ENCODE peak calls at places on chromosomes 16 and 17, in seven cellular contexts. E is brain microvascular endothelial cell, C is choroid plexus epithelial cell, B is ovary, O is tibial artery, P is tibial nerve, Q is cardiac muscle cell. U is an unnamed sample.

GRCh38 chr16:68265078-68265925 is 976 bp downstream of the SLC7A6 start:
- DNase-seq in E (peak; percentile 50), C (peak; percentile 61), B (no peak), O (peak; percentile 83), P (peak; percentile 73), Q (peak; percentile 46), U (peak; percentile 74)

GRCh38 chr16:57640185-57640584 is 11.8 kb downstream of the ADGRG1 start:
- DNase-seq in E (no peak), C (no peak), B (no peak), O (no peak), P (no peak), Q (no peak), U (no peak)

GRCh38 chr16:28910046-28911031 is 14.7 kb downstream of the RABEP2 start:
- DNase-seq in E (no peak), C (no peak), B (no peak), O (no peak), P (no peak), Q (no peak), U (no peak)

GRCh38 chr16:82201906-82202305 is 31.9 kb upstream of the MPHOSPH6 start:
- DNase-seq in E (no peak), C (no peak), B (no peak), O (no peak), P (no peak), Q (no peak), U (no peak)

GRCh38 chr16:30122621-30123160 is 329 bp downstream of the MAPK3 start:
- DNase-seq in E (no peak), C (peak; percentile 15), B (no peak), O (no peak), P (no peak), Q (no peak), U (no peak)

GRCh38 chr17:6721744-6722143 is 8.6 kb upstream of the SLC13A5 start:
- DNase-seq in E (no peak), C (no peak), B (no peak), O (no peak), P (no peak), Q (no peak), U (no peak)

GRCh38 chr17:80002242-80002641 is 33.4 kb downstream of the TBC1D16 start:
- DNase-seq in E (no peak), C (no peak), B (no peak), O (no peak), P (no peak), Q (no peak), U (no peak)

GRCh38 chr17:78828470-78829185 is 12.0 kb downstream of the USP36 start:
- DNase-seq in E (peak; percentile 73), C (peak; percentile 90), B (peak; percentile 21), O (no peak), P (no peak), Q (no peak), U (peak; percentile 32)

GRCh38 chr17:81025065-81025751 is 9.7 kb upstream of the BAIAP2 start:
- DNase-seq in E (no peak), C (no peak), B (no peak), O (no peak), P (no peak), Q (no peak), U (peak; percentile 39)

GRCh38 chr16:90047714-90048346 is 28.6 kb upstream of the DBNDD1 start:
- DNase-seq in E (no peak), C (no peak), B (peak; percentile 77), O (no peak), P (no peak), Q (no peak), U (no peak)

GRCh38 chr17:75814900-75815373 is 29.3 kb downstream of the UNC13D start:
- DNase-seq in E (peak; percentile 74), C (peak; percentile 70), B (no peak), O (no peak), P (no peak), Q (no peak), U (peak; percentile 59)

GRCh38 chr17:83180264-83180995 is 101.0 kb downstream of the METRNL start:
- DNase-seq in E (no peak), C (no peak), B (peak; percentile 29), O (no peak), P (peak; percentile 3), Q (no peak), U (no peak)

GRCh38 chr17:76816590-76817135 is 51.5 kb upstream of the MGAT5B start:
- DNase-seq in E (peak; percentile 38), C (peak; percentile 76), B (no peak), O (no peak), P (no peak), Q (peak; percentile 54), U (peak; percentile 53)

GRCh38 chr16:14003119-14003570 is 68.0 kb upstream of the MRTFB start:
- DNase-seq in E (peak; percentile 44), C (peak; percentile 57), B (peak; percentile 63), O (peak; percentile 48), P (no peak), Q (peak; percentile 51), U (peak; percentile 47)

GRCh38 chr17:46916211-46916610 is 6.7 kb upstream of the GOSR2 start:
- DNase-seq in E (no peak), C (peak; percentile 8), B (no peak), O (no peak), P (no peak), Q (no peak), U (no peak)

GRCh38 chr16:77191259-77191969 is 424 bp downstream of the MON1B start:
- DNase-seq in E (no peak), C (peak; percentile 15), B (peak; percentile 56), O (no peak), P (no peak), Q (no peak), U (peak; percentile 17)

GRCh38 chr17:8187517-8188407 is 2.2 kb downstream of the BORCS6 start:
- DNase-seq in E (peak; percentile 98), C (peak; percentile 100), B (peak; percentile 95), O (peak; percentile 93), P (peak; percentile 97), Q (peak; percentile 94), U (peak; percentile 100)

GRCh38 chr17:8188408-8188839 is 1.6 kb downstream of the BORCS6 start:
- DNase-seq in E (no peak), C (no peak), B (no peak), O (no peak), P (no peak), Q (no peak), U (no peak)

GRCh38 chr17:8186446-8186786 is 3.6 kb downstream of the BORCS6 start:
- DNase-seq in E (no peak), C (no peak), B (no peak), O (no peak), P (no peak), Q (no peak), U (no peak)

GRCh38 chr17:8185580-8186445 is 4.2 kb downstream of the BORCS6 start:
- DNase-seq in E (peak; percentile 60), C (peak; percentile 66), B (peak; percentile 94), O (peak; percentile 92), P (peak; percentile 97), Q (peak; percentile 81), U (peak; percentile 70)

DNA sequence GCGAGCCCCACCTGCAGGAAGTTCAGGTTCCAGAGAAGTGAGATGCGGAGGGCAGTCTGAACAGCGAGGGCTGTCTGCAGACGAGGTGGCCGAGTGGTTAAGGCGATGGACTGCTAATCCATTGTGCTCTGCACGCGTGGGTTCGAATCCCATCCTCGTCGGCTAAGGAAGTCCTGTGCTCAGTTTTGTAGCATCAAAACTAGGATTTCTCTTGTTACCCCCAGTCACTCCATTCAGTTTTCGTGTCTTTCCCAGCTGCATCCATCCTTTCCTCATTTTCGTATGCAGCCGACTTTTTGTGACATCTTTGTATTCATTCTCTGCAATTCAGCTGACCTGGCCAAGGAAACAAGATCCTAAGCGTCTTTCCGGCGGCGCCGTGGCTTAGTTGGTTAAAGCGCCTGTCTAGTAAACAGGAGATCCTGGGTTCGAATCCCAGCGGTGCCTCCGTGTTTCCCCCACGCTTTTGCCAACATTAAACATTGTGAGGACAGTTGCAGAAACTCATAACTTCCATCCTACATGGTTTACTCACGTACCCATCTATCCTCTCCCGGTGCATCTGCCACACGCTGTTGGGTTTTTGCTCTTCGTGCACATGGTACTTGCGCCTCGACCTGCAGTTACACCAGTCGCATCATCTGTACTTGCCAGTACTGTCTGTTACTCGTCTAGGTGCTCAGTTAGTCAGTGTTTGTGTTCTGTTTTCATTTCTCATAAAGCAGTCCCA is 3.0 kb downstream of the BORCS6 start:
- DNase-seq in E (peak; percentile 95), C (peak; percentile 98), B (peak; percentile 94), O (peak; percentile 96), P (peak; percentile 94), Q (peak; percentile 91), U (peak; percentile 96)
- TF ChIP-seq CTCF in E (peak; percentile 63), C (peak; percentile 59), B (no peak), O (peak; percentile 27), P (peak; percentile 25), Q (peak; percentile 34), U (peak; percentile 53)

GRCh38 chr17:27572665-27573064 is 58.3 kb upstream of the LGALS9 start:
- DNase-seq in E (peak; percentile 40), C (no peak), B (no peak), O (no peak), P (no peak), Q (no peak), U (peak; percentile 29)
- H3K4me3 ChIP-seq in E (no peak overlapping the region), C (no peak overlapping the region), B (no peak overlapping the region), O (no peak overlapping the region), P (no peak overlapping the region), Q (no peak overlapping the region), U (no peak overlapping the region)

GRCh38 chr16:49515861-49516260 is 142.3 kb downstream of the C16orf78 start:
- DNase-seq in E (no peak), C (no peak), B (no peak), O (no peak), P (no peak), Q (no peak), U (no peak)

GRCh38 chr16:49510676-49511305 is 137.2 kb downstream of the C16orf78 start:
- DNase-seq in E (no peak), C (no peak), B (no peak), O (no peak), P (no peak), Q (no peak), U (no peak)

GRCh38 chr16:49514391-49514980 is 140.9 kb downstream of the C16orf78 start:
- DNase-seq in E (no peak), C (no peak), B (no peak), O (no peak), P (no peak), Q (no peak), U (no peak)

GRCh38 chr16:49515016-49515415 is 141.4 kb downstream of the C16orf78 start:
- DNase-seq in E (no peak), C (no peak), B (no peak), O (no peak), P (no peak), Q (no peak), U (no peak)

GRCh38 chr16:49513040-49513439 is 139.4 kb downstream of the C16orf78 start:
- DNase-seq in E (no peak), C (peak; percentile 25), B (no peak), O (no peak), P (no peak), Q (no peak), U (peak; percentile 10)
- TF ChIP-seq CTCF in E (peak; percentile 20), C (peak; percentile 35), B (no peak), O (no peak), P (no peak), Q (no peak), U (peak; percentile 2)

DNA sequence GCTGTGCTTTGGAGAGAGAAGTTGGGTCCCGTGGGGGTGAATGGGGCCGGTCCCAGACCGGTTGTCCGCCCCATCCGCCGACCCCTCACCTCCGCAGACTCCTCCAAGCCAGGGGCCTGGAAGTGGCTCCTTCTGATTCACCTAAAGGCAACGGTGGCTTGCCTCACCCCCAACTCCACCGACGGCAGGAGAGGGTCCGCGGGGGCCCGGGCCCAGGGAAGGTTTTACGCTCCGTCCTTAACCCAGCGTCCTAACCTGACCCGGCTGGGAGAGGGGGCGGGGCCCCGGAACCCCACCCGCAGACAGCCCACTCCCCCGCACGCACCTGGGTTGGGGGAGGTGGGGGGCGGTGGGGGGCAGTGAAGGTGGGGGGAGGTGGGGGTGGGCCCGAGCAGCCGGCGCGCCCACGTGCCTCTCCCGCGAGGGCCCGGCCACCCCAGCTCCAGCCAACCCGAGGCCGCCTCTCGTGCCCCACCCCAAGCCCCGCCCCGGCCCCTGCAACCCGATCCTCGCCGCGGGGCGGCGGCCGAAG is 12.7 kb upstream of the CD300A start:
- DNase-seq in E (no peak), C (peak; percentile 70), B (no peak), O (no peak), P (no peak), Q (peak; percentile 93), U (no peak)
- H3K4me3 ChIP-seq in E (no peak overlapping the region), C (no peak overlapping the region), B (peak overlapping the region; percentile 44), O (peak overlapping the region; percentile 44), P (peak overlapping the region; percentile 50), Q (peak overlapping the region; percentile 26), U (peak overlapping the region; percentile 5)

U was measured in fibroblast of the aortic adventitia.